ENCODE peak calls at places on chromosomes 12 and 14, in six cellular contexts. U is T-helper 17 cell; G is activated CD4-positive, CD25-positive, alpha-beta regulatory T cell; M is pulmonary artery endothelial cell; L is stimulated activated CD8-positive, alpha-beta memory T cell treated with anti-CD3 and anti-CD28 coated beads, Interleukin-2, amount 100 ng/mL, for 1 hour; T is right cardiac atrium. E is an unnamed sample.

GRCh38 chr12:1716911-1717310 is 26.0 kb downstream of the ADIPOR2 start:
- DNase-seq in U (no peak), G (no peak), M (no peak), L (no peak), T (no peak), E (peak)

GRCh38 chr14:102235275-102235897 is 69.6 kb downstream of the MOK start:
- DNase-seq in U (peak), G (peak), M (peak), L (peak), T (peak), E (peak)

GRCh38 chr14:20934148-20934762 is 21.0 kb upstream of the RNASE2 start:
- DNase-seq in U (no peak), G (peak), M (no peak), L (no peak), T (peak), E (peak)

GRCh38 chr12:32108829-32109228 is 2.2 kb downstream of the BICD1 start:
- DNase-seq in U (no peak), G (no peak), M (no peak), L (no peak), T (no peak), E (no peak)

GRCh38 chr12:92128612-92129011 is 17.0 kb downstream of the BTG1 start:
- DNase-seq in U (no peak), G (no peak), M (no peak), L (no peak), T (no peak), E (no peak)

GRCh38 chr14:59189281-59189821 is 884 bp downstream of the DAAM1 start:
- DNase-seq in U (peak), G (peak), M (no peak), L (no peak), T (peak), E (peak)

GRCh38 chr12:29155079-29155478 is 6.0 kb downstream of the FAR2 start:
- DNase-seq in U (no peak), G (no peak), M (no peak), L (no peak), T (no peak), E (no peak)

GRCh38 chr14:24137529-24138395 is 1.8 kb downstream of the PSME1 start:
- DNase-seq in U (no peak), G (no peak), M (no peak), L (no peak), T (no peak), E (peak)

GRCh38 chr14:77654001-77654431 is 37.6 kb upstream of the SPTLC2 start:
- DNase-seq in U (no peak), G (no peak), M (no peak), L (no peak), T (no peak), E (no peak)

GRCh38 chr12:11650697-11651281 is 1.3 kb downstream of the ETV6 start:
- DNase-seq in U (no peak), G (no peak), M (no peak), L (no peak), T (no peak), E (no peak)

GRCh38 chr14:64556526-64556925 is 6.8 kb downstream of the PPP1R36 start:
- DNase-seq in U (no peak), G (no peak), M (no peak), L (no peak), T (no peak), E (no peak)

GRCh38 chr14:88914956-88915355 is 90.5 kb downstream of the TTC8 start:
- DNase-seq in U (no peak), G (no peak), M (no peak), L (no peak), T (no peak), E (no peak)

GRCh38 chr14:81384900-81385299 is 15.2 kb downstream of the STON2 start:
- DNase-seq in U (no peak), G (no peak), M (no peak), L (no peak), T (no peak), E (no peak)

GRCh38 chr14:26709019-26709418 is 111.2 kb upstream of the NOVA1 start:
- DNase-seq in U (no peak), G (no peak), M (peak), L (no peak), T (no peak), E (peak)

GRCh38 chr14:71339650-71340415 is 432.6 kb downstream of the PCNX1 start:
- DNase-seq in U (no peak), G (no peak), M (no peak), L (no peak), T (no peak), E (no peak)

GRCh38 chr14:94680498-94681288 is 68.5 kb downstream of the SERPINA3 start:
- DNase-seq in U (no peak), G (no peak), M (no peak), L (no peak), T (no peak), E (no peak)

GRCh38 chr12:93183940-93184663 is 193.6 kb upstream of the NUDT4 start:
- DNase-seq in U (no peak), G (no peak), M (no peak), L (no peak), T (peak), E (no peak)

GRCh38 chr14:104723651-104724406 is at the start of gene ADSS1:
- DNase-seq in U (peak), G (peak), M (no peak), L (peak), T (peak), E (peak)

GRCh38 chr12:98446716-98447115 is 68.7 kb upstream of the TMPO start:
- DNase-seq in U (no peak), G (no peak), M (no peak), L (no peak), T (no peak), E (no peak)

GRCh38 chr12:89424846-89425245 is 72.5 kb upstream of the DUSP6 start:
- DNase-seq in U (no peak), G (no peak), M (no peak), L (no peak), T (no peak), E (no peak)

GRCh38 chr12:92927436-92928116 is 1.5 kb downstream of the EEA1 start:
- DNase-seq in U (no peak), G (no peak), M (peak), L (no peak), T (no peak), E (peak)

GRCh38 chr12:113135178-113136127 is at the start of gene RASAL1:
- DNase-seq in U (peak), G (peak), M (no peak), L (peak), T (peak), E (peak)

GRCh38 chr12:113612076-113612728 is 140.5 kb upstream of the LHX5 start:
- DNase-seq in U (no peak), G (no peak), M (no peak), L (no peak), T (no peak), E (no peak)

GRCh38 chr12:14810953-14811483 is 3.0 kb downstream of the SMCO3 start:
- DNase-seq in U (no peak), G (no peak), M (no peak), L (no peak), T (no peak), E (peak)

GRCh38 chr14:68844210-68844545 is 51.3 kb upstream of the ZFP36L1 start:
- DNase-seq in U (no peak), G (no peak), M (no peak), L (no peak), T (no peak), E (no peak)

GRCh38 chr14:56224179-56224578 is 106.0 kb downstream of the PELI2 start:
- DNase-seq in U (no peak), G (no peak), M (no peak), L (no peak), T (no peak), E (no peak)

GRCh38 chr14:77086017-77086727 is 11.9 kb upstream of the CIPC start:
- DNase-seq in U (no peak), G (no peak), M (no peak), L (no peak), T (no peak), E (peak)

GRCh38 chr12:107328442-107329133 is 235.2 kb upstream of the CRY1 start:
- DNase-seq in U (no peak), G (no peak), M (no peak), L (no peak), T (peak), E (no peak)

GRCh38 chr14:34051966-34052657 is 101.2 kb upstream of the EGLN3 start:
- DNase-seq in U (no peak), G (no peak), M (no peak), L (no peak), T (no peak), E (no peak)

GRCh38 chr12:21775130-21775920 is 819 bp upstream of the KCNJ8 start:
- DNase-seq in U (no peak), G (no peak), M (no peak), L (no peak), T (no peak), E (no peak)

GRCh38 chr14:61285364-61285763 is 4.2 kb upstream of the TMEM30B start:
- DNase-seq in U (no peak), G (no peak), M (no peak), L (no peak), T (no peak), E (no peak)

GRCh38 chr12:12267801-12268200 is 957 bp upstream of the LRP6 start:
- DNase-seq in U (no peak), G (no peak), M (no peak), L (no peak), T (no peak), E (no peak)

GRCh38 chr14:101500061-101500460 is 61.2 kb upstream of the DIO3 start:
- DNase-seq in U (no peak), G (no peak), M (no peak), L (no peak), T (peak), E (peak)